ENCODE peak calls at places on chromosomes 3 and 15, in ten cellular contexts. I is PC-9; Y is endodermal cell; L is naive thymus-derived CD4-positive, alpha-beta T cell; C is breast epithelium; S is heart right ventricle; D is aorta; T is WERI-Rb-1; O is fibroblast of lung; M is CD8-positive, alpha-beta T cell. P is an unnamed sample. For H3K27me3, the result is how much of the 10 kb centered on the place peaks cover.

GRCh38 chr3:164806188-164806587 is 272.1 kb downstream of the SI start:
- DNase-seq in I (no peak), Y (no peak), L (no peak), C (no peak), S (no peak), D (no peak), T (peak), O (no peak), M (no peak), P (no peak)

GRCh38 chr3:123586131-123586530 is 1.3 kb upstream of the HACD2 start:
- DNase-seq in I (peak), Y (peak), L (peak), C (no peak), S (no peak), D (peak), T (peak), O (peak), M (no peak), P (no peak)

GRCh38 chr3:48634661-48635221 is 520 bp downstream of the SLC26A6 start:
- DNase-seq in I (no peak), Y (peak), L (no peak), C (no peak), S (peak), D (peak), T (peak), O (peak), M (peak), P (peak)

GRCh38 chr15:29687939-29688884 is 134.1 kb downstream of the TJP1 start:
- DNase-seq in I (no peak), Y (no peak), L (no peak), C (no peak), S (no peak), D (no peak), T (no peak), O (no peak), M (no peak), P (no peak)

GRCh38 chr3:43769097-43769470 is 78.3 kb downstream of the ABHD5 start:
- DNase-seq in I (no peak), Y (no peak), L (no peak), C (no peak), S (no peak), D (no peak), T (no peak), O (no peak), M (no peak), P (no peak)

GRCh38 chr15:85411992-85412538 is 31.7 kb downstream of the AKAP13 start:
- DNase-seq in I (peak), Y (no peak), L (no peak), C (no peak), S (no peak), D (no peak), T (no peak), O (peak), M (no peak), P (no peak)

GRCh38 chr3:171142985-171143384 is 116.5 kb upstream of the SLC2A2 start:
- DNase-seq in I (no peak), Y (no peak), L (no peak), C (peak), S (no peak), D (no peak), T (no peak), O (peak), M (no peak), P (no peak)

GRCh38 chr3:83438177-83438576 is 1520.6 kb upstream of the CADM2 start:
- DNase-seq in I (no peak), Y (no peak), L (no peak), C (no peak), S (no peak), D (no peak), T (no peak), O (no peak), M (no peak), P (no peak)

GRCh38 chr15:100284191-100284590 is 57.6 kb downstream of the ADAMTS17 start:
- DNase-seq in I (peak), Y (peak), L (no peak), C (no peak), S (no peak), D (no peak), T (no peak), O (no peak), M (no peak), P (no peak)

GRCh38 chr3:37417297-37418082 is 243.1 kb upstream of the LRRFIP2 start:
- DNase-seq in I (no peak), Y (no peak), L (no peak), C (no peak), S (no peak), D (no peak), T (no peak), O (no peak), M (no peak), P (no peak)

GRCh38 chr15:63407612-63408011 is 26.0 kb upstream of the CA12 start:
- DNase-seq in I (no peak), Y (no peak), L (no peak), C (no peak), S (no peak), D (no peak), T (no peak), O (no peak), M (no peak), P (no peak)

GRCh38 chr3:113898892-113899291 is 48.9 kb upstream of the ZDHHC23 start:
- DNase-seq in I (no peak), Y (no peak), L (no peak), C (no peak), S (no peak), D (no peak), T (no peak), O (peak), M (no peak), P (no peak)

GRCh38 chr3:150503402-150504099 is 42.7 kb downstream of the SERP1 start:
- DNase-seq in I (no peak), Y (peak), L (no peak), C (no peak), S (no peak), D (no peak), T (no peak), O (no peak), M (no peak), P (no peak)

GRCh38 chr15:101114610-101115009 is 137.2 kb downstream of the CHSY1 start:
- DNase-seq in I (no peak), Y (peak), L (no peak), C (no peak), S (no peak), D (no peak), T (no peak), O (no peak), M (no peak), P (no peak)

GRCh38 chr3:194959217-194959616 is 273.5 kb downstream of the FAM43A start:
- DNase-seq in I (no peak), Y (no peak), L (no peak), C (peak), S (no peak), D (no peak), T (no peak), O (no peak), M (no peak), P (no peak)

GRCh38 chr3:78165876-78166275 is 1126.0 kb downstream of the ROBO2 start:
- DNase-seq in I (no peak), Y (no peak), L (no peak), C (no peak), S (no peak), D (no peak), T (no peak), O (peak), M (no peak), P (no peak)

GRCh38 chr15:61621146-61621545 is 392.0 kb upstream of the RORA start:
- DNase-seq in I (no peak), Y (peak), L (no peak), C (peak), S (no peak), D (no peak), T (peak), O (no peak), M (no peak), P (no peak)

GRCh38 chr3:66401157-66401550 is 99.7 kb downstream of the LRIG1 start:
- DNase-seq in I (no peak), Y (no peak), L (no peak), C (no peak), S (no peak), D (no peak), T (no peak), O (peak), M (no peak), P (peak)

GRCh38 chr15:29081781-29082180 is 187.8 kb downstream of the NSMCE3 start:
- DNase-seq in I (no peak), Y (no peak), L (no peak), C (no peak), S (no peak), D (peak), T (no peak), O (no peak), M (no peak), P (no peak)

GRCh38 chr15:99556010-99556409 is 9.8 kb upstream of the MEF2A start:
- DNase-seq in I (no peak), Y (no peak), L (no peak), C (no peak), S (no peak), D (no peak), T (no peak), O (no peak), M (no peak), P (no peak)

GRCh38 chr15:29812384-29812694 is 9.9 kb downstream of the TJP1 start:
- DNase-seq in I (peak), Y (no peak), L (no peak), C (peak), S (no peak), D (no peak), T (no peak), O (peak), M (no peak), P (no peak)

GRCh38 chr3:99846472-99846871 is 28.8 kb downstream of the CMSS1 start:
- DNase-seq in I (peak), Y (no peak), L (no peak), C (no peak), S (no peak), D (no peak), T (no peak), O (peak), M (no peak), P (no peak)

GRCh38 chr15:55475842-55476241 is 32.2 kb downstream of the DNAAF4 start:
- DNase-seq in I (no peak), Y (no peak), L (no peak), C (no peak), S (no peak), D (no peak), T (no peak), O (no peak), M (no peak), P (no peak)

GRCh38 chr3:55180936-55181535 is 253.2 kb upstream of the LRTM1 start:
- DNase-seq in I (no peak), Y (peak), L (no peak), C (no peak), S (no peak), D (no peak), T (peak), O (peak), M (no peak), P (no peak)

GRCh38 chr15:62750471-62750870 is 292.1 kb upstream of the TPM1 start:
- DNase-seq in I (no peak), Y (no peak), L (no peak), C (no peak), S (no peak), D (no peak), T (no peak), O (no peak), M (no peak), P (no peak)

DNA sequence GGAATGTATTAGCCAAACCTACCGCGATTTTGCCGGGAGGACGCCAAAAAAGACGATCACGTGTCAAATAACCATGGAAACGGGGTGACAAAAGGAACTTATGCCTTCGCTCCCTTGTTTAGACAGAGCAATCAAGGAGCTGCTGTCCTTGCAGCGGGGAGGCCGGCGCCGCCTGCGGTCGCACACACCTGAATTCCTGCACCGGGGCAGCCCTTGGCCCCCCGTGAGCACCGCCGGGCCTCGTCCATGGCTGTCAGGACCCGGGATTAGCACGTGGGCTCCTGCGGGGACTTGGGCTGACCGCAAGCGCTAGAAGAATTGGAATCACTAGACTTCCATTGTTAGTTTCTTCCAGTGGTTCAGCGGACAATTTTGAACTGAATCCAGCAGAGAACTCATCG is 193.1 kb downstream of the SHQ1 start:
- DNase-seq in I (no peak), Y (peak), L (no peak), C (peak), S (no peak), D (no peak), T (no peak), O (peak), M (no peak), P (no peak)
- H3K4me3 ChIP-seq in I (no peak), Y (no peak), L (no peak), C (peak), S (no peak), D (no peak), T (no peak), O (peak), M (no peak), P (no peak)

DNA sequence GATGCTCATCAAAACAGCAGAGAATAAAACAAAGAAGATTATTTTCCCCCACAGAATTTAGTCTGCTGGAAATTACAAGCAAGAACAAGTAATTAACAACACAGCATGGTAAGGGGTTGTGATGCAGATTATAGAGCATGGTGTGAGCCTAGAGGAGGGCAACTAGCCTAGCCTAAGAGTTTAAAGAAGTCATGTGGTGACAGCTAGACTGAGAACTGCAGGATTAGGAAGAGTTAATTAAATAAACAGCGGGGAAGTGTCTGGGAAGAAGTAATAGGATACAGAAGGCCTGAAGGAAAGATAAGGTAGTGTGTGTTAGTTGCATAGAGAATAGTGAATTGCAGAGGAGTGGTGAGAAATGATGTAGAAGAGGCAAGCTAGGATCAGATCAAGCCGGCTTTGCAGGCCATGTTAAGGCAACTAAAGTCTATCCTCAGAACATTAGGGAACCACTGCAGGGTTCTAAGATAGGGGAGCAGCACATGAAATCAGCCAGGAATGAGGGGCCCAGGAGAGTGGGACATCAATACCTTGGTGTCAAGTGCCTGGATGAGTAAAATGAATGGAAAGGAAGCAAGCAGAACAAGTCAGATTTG is 11.9 kb upstream of the PKM start:
- DNase-seq in I (no peak), Y (peak), L (no peak), C (no peak), S (no peak), D (no peak), T (peak), O (no peak), M (no peak), P (no peak)
- H3K27me3 ChIP-seq in I (under half), Y (under half), L (under half), C (under half), S (under half), D (under half), T (under half), O (under half), M (under half), P (under half)

DNA sequence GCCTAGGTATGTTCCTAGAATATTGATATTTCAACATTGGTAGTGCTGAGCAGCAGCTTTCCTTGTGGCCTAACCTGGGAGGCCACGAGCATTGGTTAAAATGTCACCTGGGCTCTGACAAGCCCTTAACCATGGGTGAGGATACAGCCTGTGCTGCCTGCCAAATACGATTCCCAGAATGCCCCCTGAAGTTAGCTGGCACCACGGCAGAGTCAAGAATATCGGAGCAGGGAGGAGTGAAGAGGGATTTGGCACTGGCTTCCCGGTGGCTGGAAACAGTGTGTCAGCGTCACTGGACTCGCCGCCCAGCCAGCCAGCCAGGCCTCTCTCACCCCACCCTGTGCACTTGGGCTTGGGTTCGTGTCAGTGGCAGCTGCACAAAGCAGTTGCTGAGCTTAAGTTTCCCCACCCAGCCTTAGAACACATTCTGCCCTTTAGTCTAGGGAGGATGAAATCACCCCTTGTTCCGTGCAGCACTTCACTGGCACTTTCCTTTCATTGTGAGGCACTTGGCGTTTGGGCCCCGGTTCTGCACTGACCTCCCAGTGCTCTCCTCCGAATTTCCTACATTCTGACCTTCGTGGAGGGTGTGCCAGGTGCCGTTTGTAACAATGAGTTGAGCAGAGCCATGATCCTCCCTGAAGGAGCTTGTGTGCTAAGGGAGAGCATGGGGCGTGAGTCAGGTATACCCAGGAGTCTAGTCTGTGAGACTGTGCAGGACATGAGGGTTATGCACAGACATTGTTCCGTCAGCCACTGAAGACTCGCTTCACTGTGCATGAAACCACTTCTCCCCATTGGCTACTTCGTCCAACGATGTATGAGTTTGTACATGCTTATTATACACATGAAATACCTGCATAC is 152.8 kb upstream of the BHLHE40 start:
- DNase-seq in I (no peak), Y (no peak), L (no peak), C (peak), S (peak), D (peak), T (no peak), O (peak), M (no peak), P (peak)
- H3K4me3 ChIP-seq in I (no peak), Y (no peak), L (peak), C (no peak), S (peak), D (no peak), T (no peak), O (no peak), M (peak), P (no peak)

DNA sequence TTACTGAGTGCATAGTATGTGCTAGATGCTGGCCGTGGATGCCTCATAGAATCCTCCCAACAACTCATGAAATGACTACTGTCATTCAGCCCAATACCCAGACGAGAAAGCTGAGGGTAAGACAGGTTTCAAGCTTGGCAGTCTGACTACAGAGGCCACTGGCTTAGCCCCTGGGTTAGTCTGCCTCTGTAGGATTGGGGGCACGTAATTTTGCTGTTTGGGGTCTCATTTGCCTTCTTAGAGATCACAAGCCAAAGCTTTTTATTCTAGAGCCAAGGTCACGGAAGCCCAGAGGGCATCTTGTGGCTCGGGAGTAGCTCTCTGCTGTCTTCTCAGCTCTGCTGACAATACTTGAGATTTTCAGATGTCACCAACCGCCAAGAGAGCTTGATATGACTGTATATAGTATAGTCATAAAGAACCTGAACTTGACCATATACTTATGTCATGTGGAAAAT is 1.0 kb upstream of the CCR5 start:
- DNase-seq in I (no peak), Y (no peak), L (no peak), C (no peak), S (no peak), D (no peak), T (no peak), O (no peak), M (no peak), P (no peak)
- H3K27me3 ChIP-seq in I (under half), Y (under half), L (under half), C (under half), S (half or more), D (under half), T (half or more), O (under half), M (under half), P (under half)

GRCh38 chr3:36075491-36075890 is 304.8 kb upstream of the STAC start:
- DNase-seq in I (no peak), Y (no peak), L (no peak), C (no peak), S (no peak), D (no peak), T (no peak), O (no peak), M (no peak), P (no peak)

DNA sequence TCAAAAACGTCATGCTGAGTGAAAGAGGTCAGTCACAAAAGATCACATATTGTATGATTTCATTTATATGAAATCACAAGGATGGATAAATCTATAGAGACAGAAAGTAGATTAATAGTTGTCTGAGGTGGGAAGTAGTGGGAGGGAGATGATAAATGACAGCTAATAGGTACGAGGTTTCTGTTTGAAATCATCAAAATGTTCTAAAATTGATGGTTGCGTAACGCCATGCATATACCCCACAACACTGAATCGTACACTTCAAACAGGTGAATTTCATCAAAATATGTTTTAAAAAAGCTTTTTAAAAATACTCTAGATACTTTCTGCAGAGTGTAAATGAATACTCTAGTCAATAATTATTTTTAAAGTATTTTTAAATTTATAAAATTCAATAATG is 303.0 kb upstream of the STAC start:
- DNase-seq in I (no peak), Y (no peak), L (no peak), C (no peak), S (no peak), D (no peak), T (no peak), O (no peak), M (no peak), P (no peak)
- H3K4me3 ChIP-seq in I (no peak), Y (no peak), L (no peak), C (no peak), S (no peak), D (no peak), T (no peak), O (no peak), M (no peak), P (no peak)